ENCODE peak calls at places on chromosome 19, in ten cellular contexts. One of them, this sample, is unnamed.

GRCh38 chr19:17762505-17763229 is 11.4 kb downstream of the FCHO1 start:
- DNase-seq in thyroid gland: no peak
- DNase-seq in progenitor cell of endocrine pancreas: no peak
- DNase-seq in tibial artery: no peak
- DNase-seq in nephron progenitor cell: peak; percentile 62
- DNase-seq in right atrium auricular region: no peak
- DNase-seq in psoas muscle: no peak
- DNase-seq in DND-41: peak; percentile 22
- DNase-seq in heart right ventricle: no peak
- DNase-seq in cardiac muscle cell: peak; percentile 60
- DNase-seq in this sample: peak; percentile 18

GRCh38 chr19:47699360-47699917 is 13.8 kb upstream of the EHD2 start:
- DNase-seq in heart right ventricle: no peak
- DNase-seq in thyroid gland: peak; percentile 34
- DNase-seq in cardiac muscle cell: peak; percentile 60
- DNase-seq in tibial artery: no peak
- DNase-seq in DND-41: peak; percentile 47
- DNase-seq in nephron progenitor cell: peak; percentile 85
- DNase-seq in psoas muscle: no peak
- DNase-seq in progenitor cell of endocrine pancreas: peak; percentile 59
- DNase-seq in right atrium auricular region: no peak
- DNase-seq in this sample: peak; percentile 76

GRCh38 chr19:41755328-41755913 is at the start of gene CEACAM6:
- DNase-seq in DND-41: no peak
- DNase-seq in progenitor cell of endocrine pancreas: no peak
- DNase-seq in heart right ventricle: no peak
- DNase-seq in right atrium auricular region: no peak
- DNase-seq in psoas muscle: no peak
- DNase-seq in cardiac muscle cell: no peak
- DNase-seq in thyroid gland: no peak
- DNase-seq in nephron progenitor cell: no peak
- DNase-seq in tibial artery: peak; percentile 23
- DNase-seq in this sample: no peak

GRCh38 chr19:29841559-29842367 is 30.0 kb downstream of the CCNE1 start:
- DNase-seq in cardiac muscle cell: peak; percentile 38
- DNase-seq in psoas muscle: peak; percentile 19
- DNase-seq in tibial artery: no peak
- DNase-seq in DND-41: no peak
- DNase-seq in progenitor cell of endocrine pancreas: no peak
- DNase-seq in thyroid gland: peak; percentile 38
- DNase-seq in nephron progenitor cell: peak; percentile 20
- DNase-seq in heart right ventricle: no peak
- DNase-seq in right atrium auricular region: no peak
- DNase-seq in this sample: no peak

GRCh38 chr19:39996218-39996810 is 546 bp upstream of the ZNF546 start:
- DNase-seq in thyroid gland: peak; percentile 24
- DNase-seq in right atrium auricular region: no peak
- DNase-seq in progenitor cell of endocrine pancreas: no peak
- DNase-seq in psoas muscle: no peak
- DNase-seq in DND-41: peak; percentile 54
- DNase-seq in nephron progenitor cell: peak; percentile 10
- DNase-seq in cardiac muscle cell: peak; percentile 22
- DNase-seq in tibial artery: no peak
- DNase-seq in heart right ventricle: no peak
- DNase-seq in this sample: no peak

GRCh38 chr19:40365613-40366401 is 17.3 kb downstream of the PLD3 start:
- DNase-seq in thyroid gland: peak; percentile 69
- DNase-seq in progenitor cell of endocrine pancreas: peak; percentile 88
- DNase-seq in heart right ventricle: peak; percentile 72
- DNase-seq in nephron progenitor cell: peak; percentile 94
- DNase-seq in right atrium auricular region: no peak
- DNase-seq in DND-41: no peak
- DNase-seq in psoas muscle: no peak
- DNase-seq in tibial artery: peak; percentile 55
- DNase-seq in cardiac muscle cell: peak; percentile 89
- DNase-seq in this sample: no peak

GRCh38 chr19:47445527-47445926 is 26.2 kb downstream of the SLC8A2 start:
- DNase-seq in right atrium auricular region: no peak
- DNase-seq in nephron progenitor cell: no peak
- DNase-seq in cardiac muscle cell: no peak
- DNase-seq in heart right ventricle: no peak
- DNase-seq in progenitor cell of endocrine pancreas: no peak
- DNase-seq in psoas muscle: no peak
- DNase-seq in DND-41: no peak
- DNase-seq in tibial artery: no peak
- DNase-seq in thyroid gland: no peak
- DNase-seq in this sample: no peak

GRCh38 chr19:2529473-2529918 is 53.6 kb downstream of the GADD45B start:
- DNase-seq in cardiac muscle cell: no peak
- DNase-seq in progenitor cell of endocrine pancreas: no peak
- DNase-seq in right atrium auricular region: no peak
- DNase-seq in DND-41: no peak
- DNase-seq in nephron progenitor cell: no peak
- DNase-seq in psoas muscle: peak; percentile 80
- DNase-seq in heart right ventricle: no peak
- DNase-seq in tibial artery: no peak
- DNase-seq in thyroid gland: no peak
- DNase-seq in this sample: no peak

GRCh38 chr19:4284176-4284958 is 5.3 kb downstream of the SHD start:
- DNase-seq in progenitor cell of endocrine pancreas: no peak
- DNase-seq in tibial artery: no peak
- DNase-seq in cardiac muscle cell: peak; percentile 69
- DNase-seq in heart right ventricle: no peak
- DNase-seq in psoas muscle: no peak
- DNase-seq in nephron progenitor cell: peak; percentile 69
- DNase-seq in right atrium auricular region: no peak
- DNase-seq in DND-41: peak; percentile 12
- DNase-seq in thyroid gland: no peak
- DNase-seq in this sample: no peak

GRCh38 chr19:7681336-7682174 is 922 bp downstream of the TRAPPC5 start:
- DNase-seq in DND-41: peak; percentile 83
- DNase-seq in thyroid gland: peak; percentile 81
- DNase-seq in cardiac muscle cell: peak; percentile 75
- DNase-seq in heart right ventricle: peak; percentile 67
- DNase-seq in tibial artery: peak; percentile 85
- DNase-seq in progenitor cell of endocrine pancreas: peak; percentile 48
- DNase-seq in right atrium auricular region: peak; percentile 87
- DNase-seq in nephron progenitor cell: peak; percentile 75
- DNase-seq in psoas muscle: peak; percentile 89
- DNase-seq in this sample: peak; percentile 91

GRCh38 chr19:39995794-39996193 is 1.1 kb upstream of the ZNF546 start:
- DNase-seq in thyroid gland: no peak
- DNase-seq in cardiac muscle cell: no peak
- DNase-seq in nephron progenitor cell: no peak
- DNase-seq in DND-41: no peak
- DNase-seq in psoas muscle: no peak
- DNase-seq in right atrium auricular region: no peak
- DNase-seq in heart right ventricle: no peak
- DNase-seq in progenitor cell of endocrine pancreas: no peak
- DNase-seq in tibial artery: no peak
- DNase-seq in this sample: no peak

GRCh38 chr19:16303755-16304154 is 20.9 kb upstream of the KLF2 start:
- DNase-seq in tibial artery: peak; percentile 72
- DNase-seq in thyroid gland: no peak
- DNase-seq in heart right ventricle: no peak
- DNase-seq in DND-41: no peak
- DNase-seq in psoas muscle: no peak
- DNase-seq in right atrium auricular region: no peak
- DNase-seq in nephron progenitor cell: no peak
- DNase-seq in cardiac muscle cell: no peak
- DNase-seq in progenitor cell of endocrine pancreas: no peak
- DNase-seq in this sample: no peak

GRCh38 chr19:2969104-2969504 is 8.3 kb upstream of the TLE6 start:
- DNase-seq in nephron progenitor cell: no peak
- DNase-seq in progenitor cell of endocrine pancreas: peak; percentile 30
- DNase-seq in right atrium auricular region: peak; percentile 91
- DNase-seq in thyroid gland: peak; percentile 59
- DNase-seq in tibial artery: no peak
- DNase-seq in cardiac muscle cell: no peak
- DNase-seq in heart right ventricle: peak; percentile 64
- DNase-seq in DND-41: peak; percentile 39
- DNase-seq in psoas muscle: peak; percentile 79
- DNase-seq in this sample: no peak

GRCh38 chr19:8322638-8322997 is 1.3 kb downstream of the RPS28 start:
- DNase-seq in heart right ventricle: no peak
- DNase-seq in psoas muscle: no peak
- DNase-seq in thyroid gland: no peak
- DNase-seq in right atrium auricular region: no peak
- DNase-seq in tibial artery: no peak
- DNase-seq in cardiac muscle cell: no peak
- DNase-seq in progenitor cell of endocrine pancreas: no peak
- DNase-seq in DND-41: no peak
- DNase-seq in nephron progenitor cell: no peak
- DNase-seq in this sample: no peak

GRCh38 chr19:35869327-35870123 is 1.2 kb downstream of the APLP1 start:
- DNase-seq in progenitor cell of endocrine pancreas: peak; percentile 74
- DNase-seq in thyroid gland: peak; percentile 61
- DNase-seq in right atrium auricular region: no peak
- DNase-seq in psoas muscle: peak; percentile 69
- DNase-seq in cardiac muscle cell: peak; percentile 94
- DNase-seq in heart right ventricle: peak; percentile 66
- DNase-seq in tibial artery: peak; percentile 38
- DNase-seq in DND-41: peak; percentile 20
- DNase-seq in nephron progenitor cell: peak; percentile 95
- DNase-seq in this sample: no peak

GRCh38 chr19:8005534-8006256 is at the start of gene ELAVL1:
- DNase-seq in DND-41: peak; percentile 88
- DNase-seq in thyroid gland: peak; percentile 89
- DNase-seq in nephron progenitor cell: peak; percentile 96
- DNase-seq in right atrium auricular region: peak; percentile 85
- DNase-seq in tibial artery: peak; percentile 82
- DNase-seq in psoas muscle: peak; percentile 95
- DNase-seq in cardiac muscle cell: peak; percentile 96
- DNase-seq in heart right ventricle: peak; percentile 93
- DNase-seq in progenitor cell of endocrine pancreas: peak; percentile 87
- DNase-seq in this sample: peak; percentile 89

GRCh38 chr19:12773571-12773970 is 1.8 kb downstream of the HOOK2 start:
- DNase-seq in right atrium auricular region: no peak
- DNase-seq in progenitor cell of endocrine pancreas: no peak
- DNase-seq in heart right ventricle: no peak
- DNase-seq in nephron progenitor cell: no peak
- DNase-seq in tibial artery: no peak
- DNase-seq in cardiac muscle cell: no peak
- DNase-seq in psoas muscle: no peak
- DNase-seq in thyroid gland: no peak
- DNase-seq in DND-41: no peak
- DNase-seq in this sample: no peak
- TF ChIP-seq CTCF in right atrium auricular region: peak; percentile 49
- TF ChIP-seq CTCF in progenitor cell of endocrine pancreas: no peak
- TF ChIP-seq CTCF in heart right ventricle: no peak
- TF ChIP-seq CTCF in nephron progenitor cell: no peak
- TF ChIP-seq CTCF in tibial artery: peak; percentile 21
- TF ChIP-seq CTCF in cardiac muscle cell: peak; percentile 31
- TF ChIP-seq CTCF in psoas muscle: peak; percentile 46
- TF ChIP-seq CTCF in thyroid gland: no peak
- TF ChIP-seq CTCF in DND-41: peak; percentile 45
- TF ChIP-seq CTCF in this sample: peak; percentile 28

GRCh38 chr19:6604906-6605305 is 14.0 kb upstream of the CD70 start:
- DNase-seq in nephron progenitor cell: no peak
- DNase-seq in heart right ventricle: no peak
- DNase-seq in DND-41: no peak
- DNase-seq in thyroid gland: no peak
- DNase-seq in progenitor cell of endocrine pancreas: no peak
- DNase-seq in psoas muscle: no peak
- DNase-seq in tibial artery: no peak
- DNase-seq in right atrium auricular region: peak; percentile 23
- DNase-seq in cardiac muscle cell: no peak
- DNase-seq in this sample: no peak

GRCh38 chr19:6602729-6603114 is 11.8 kb upstream of the CD70 start:
- DNase-seq in tibial artery: no peak
- DNase-seq in progenitor cell of endocrine pancreas: no peak
- DNase-seq in DND-41: no peak
- DNase-seq in psoas muscle: no peak
- DNase-seq in cardiac muscle cell: no peak
- DNase-seq in nephron progenitor cell: no peak
- DNase-seq in right atrium auricular region: peak; percentile 23
- DNase-seq in heart right ventricle: no peak
- DNase-seq in thyroid gland: no peak
- DNase-seq in this sample: no peak

DNA sequence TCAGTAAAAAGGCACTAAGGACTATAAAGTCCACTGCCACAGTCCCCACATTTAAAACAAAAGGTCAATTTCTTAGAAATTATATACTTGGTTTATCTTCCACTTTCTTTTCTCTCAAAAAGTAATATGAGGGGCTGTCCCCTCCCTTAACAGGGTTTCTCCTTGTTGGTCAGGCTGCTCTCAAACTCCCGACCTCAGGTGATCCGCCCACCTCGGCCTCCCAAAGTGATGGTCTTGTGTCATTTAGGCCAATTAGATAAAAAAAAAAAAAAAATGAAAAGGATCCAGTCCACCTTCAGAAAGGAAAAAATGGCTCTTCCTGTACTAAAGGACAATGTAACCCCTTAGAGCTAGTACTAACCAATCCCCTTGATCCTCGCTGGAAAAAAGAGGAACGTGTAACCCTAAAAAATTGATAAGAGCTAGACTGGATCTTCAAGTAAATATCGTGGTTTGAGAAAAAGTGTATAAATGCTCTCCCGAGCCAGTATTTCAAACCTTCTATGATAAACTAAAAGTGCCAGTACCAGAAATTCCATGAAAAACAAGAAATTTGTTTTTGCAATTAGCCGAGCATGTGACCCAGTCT is 9.0 kb upstream of the CD70 start:
- DNase-seq in heart right ventricle: no peak
- DNase-seq in nephron progenitor cell: no peak
- DNase-seq in DND-41: no peak
- DNase-seq in tibial artery: no peak
- DNase-seq in progenitor cell of endocrine pancreas: no peak
- DNase-seq in right atrium auricular region: no peak
- DNase-seq in cardiac muscle cell: no peak
- DNase-seq in psoas muscle: no peak
- DNase-seq in thyroid gland: no peak
- DNase-seq in this sample: no peak
- TF ChIP-seq CTCF in heart right ventricle: no peak
- TF ChIP-seq CTCF in nephron progenitor cell: no peak
- TF ChIP-seq CTCF in DND-41: no peak
- TF ChIP-seq CTCF in tibial artery: no peak
- TF ChIP-seq CTCF in progenitor cell of endocrine pancreas: no peak
- TF ChIP-seq CTCF in right atrium auricular region: no peak
- TF ChIP-seq CTCF in cardiac muscle cell: no peak
- TF ChIP-seq CTCF in psoas muscle: no peak
- TF ChIP-seq CTCF in thyroid gland: no peak
- TF ChIP-seq CTCF in this sample: no peak

GRCh38 chr19:10835754-10836477 is at the start of gene TMED1:
- DNase-seq in nephron progenitor cell: peak; percentile 100
- DNase-seq in heart right ventricle: peak; percentile 97
- DNase-seq in progenitor cell of endocrine pancreas: peak; percentile 94
- DNase-seq in DND-41: peak; percentile 99
- DNase-seq in tibial artery: peak; percentile 96
- DNase-seq in psoas muscle: peak; percentile 100
- DNase-seq in right atrium auricular region: peak; percentile 100
- DNase-seq in cardiac muscle cell: peak; percentile 100
- DNase-seq in thyroid gland: peak; percentile 100
- DNase-seq in this sample: peak; percentile 83
- TF ChIP-seq CTCF in nephron progenitor cell: peak; percentile 15
- TF ChIP-seq CTCF in heart right ventricle: no peak
- TF ChIP-seq CTCF in progenitor cell of endocrine pancreas: peak; percentile 22
- TF ChIP-seq CTCF in DND-41: peak; percentile 32
- TF ChIP-seq CTCF in tibial artery: peak; percentile 17
- TF ChIP-seq CTCF in psoas muscle: peak; percentile 29
- TF ChIP-seq CTCF in right atrium auricular region: peak; percentile 40
- TF ChIP-seq CTCF in cardiac muscle cell: peak; percentile 18
- TF ChIP-seq CTCF in thyroid gland: peak; percentile 20
- TF ChIP-seq CTCF in this sample: peak; percentile 33

GRCh38 chr19:28530406-28531035 is 682.4 kb downstream of the UQCRFS1 start:
- DNase-seq in DND-41: no peak
- DNase-seq in heart right ventricle: no peak
- DNase-seq in progenitor cell of endocrine pancreas: no peak
- DNase-seq in tibial artery: no peak
- DNase-seq in thyroid gland: no peak
- DNase-seq in psoas muscle: no peak
- DNase-seq in nephron progenitor cell: no peak
- DNase-seq in cardiac muscle cell: no peak
- DNase-seq in right atrium auricular region: no peak
- DNase-seq in this sample: no peak
- TF ChIP-seq CTCF in DND-41: no peak
- TF ChIP-seq CTCF in heart right ventricle: no peak
- TF ChIP-seq CTCF in progenitor cell of endocrine pancreas: no peak
- TF ChIP-seq CTCF in tibial artery: no peak
- TF ChIP-seq CTCF in thyroid gland: no peak
- TF ChIP-seq CTCF in psoas muscle: no peak
- TF ChIP-seq CTCF in nephron progenitor cell: no peak
- TF ChIP-seq CTCF in cardiac muscle cell: no peak
- TF ChIP-seq CTCF in right atrium auricular region: no peak
- TF ChIP-seq CTCF in this sample: no peak

This sample was measured in D721Med.